ENCODE peak calls at places on chromosome 3, in ten cellular contexts. T is HT-29; L is Kasumi-1; S is renal cortical epithelial cell; H is CD8-positive, alpha-beta T cell; P is stimulated activated CD8-positive, alpha-beta memory T cell treated with anti-CD3 and anti-CD28 coated beads, Interleukin-4, amount 100 ng/mL, for 24 hours; I is T-helper 9 cell; X is fibroblast of the conjunctiva; E is activated gamma-delta T cell treated with Interleukin-2 at 50 U/mL for 16 hours; M is HL-60. V is an unnamed sample.

GRCh38 chr3:124428372-124429128 is 301.7 kb upstream of the UMPS start:
- DNase-seq in S (no peak), T (no peak), I (no peak), P (no peak), X (no peak), E (no peak), L (no peak), H (no peak), M (no peak), V (no peak)

GRCh38 chr3:58924581-58924980 is 125.2 kb downstream of the CFAP20DC start:
- DNase-seq in X (no peak), T (no peak), L (no peak), P (no peak), I (no peak), H (no peak), S (no peak), M (no peak), E (no peak), V (no peak)

GRCh38 chr3:126511291-126511690 is 6.3 kb downstream of the UROC1 start:
- DNase-seq in E (no peak), P (no peak), M (no peak), X (no peak), T (no peak), I (no peak), H (no peak), S (no peak), L (no peak), V (no peak)

GRCh38 chr3:172156309-172156998 is 117.1 kb downstream of the FNDC3B start:
- DNase-seq in M (no peak), H (no peak), T (peak), S (peak), I (no peak), X (no peak), L (no peak), P (no peak), E (no peak), V (no peak)

GRCh38 chr3:105013657-105014056 is 353.1 kb upstream of the ALCAM start:
- DNase-seq in T (no peak), S (no peak), P (no peak), E (no peak), M (no peak), H (no peak), I (no peak), L (no peak), X (no peak), V (no peak)

GRCh38 chr3:194250104-194251002 is 100.8 kb downstream of the CPN2 start:
- DNase-seq in E (no peak), H (no peak), T (no peak), L (no peak), P (no peak), S (no peak), I (no peak), X (peak), M (no peak), V (peak)

GRCh38 chr3:117011687-117012250 is 302.2 kb downstream of the TUSC7 start:
- DNase-seq in L (peak), P (no peak), H (no peak), S (no peak), X (peak), I (no peak), E (no peak), T (no peak), M (no peak), V (no peak)

GRCh38 chr3:127013758-127014535 is 31.0 kb downstream of the PLXNA1 start:
- DNase-seq in E (no peak), L (no peak), T (no peak), M (peak), H (no peak), I (no peak), P (no peak), S (no peak), X (no peak), V (no peak)

GRCh38 chr3:100189444-100189964 is 71.3 kb upstream of the TBC1D23 start:
- DNase-seq in H (no peak), T (no peak), X (no peak), M (no peak), L (no peak), E (no peak), I (no peak), S (peak), P (no peak), V (no peak)

GRCh38 chr3:183073839-183074615 is 25.3 kb downstream of the MCCC1 start:
- DNase-seq in H (no peak), I (no peak), T (no peak), X (peak), E (no peak), S (no peak), P (no peak), L (peak), M (no peak), V (no peak)

GRCh38 chr3:45185052-45185451 is 38.9 kb upstream of the CDCP1 start:
- DNase-seq in M (no peak), S (no peak), X (no peak), I (no peak), L (no peak), H (no peak), E (no peak), T (no peak), P (no peak), V (no peak)

GRCh38 chr3:71050521-71051258 is 532.8 kb downstream of the FOXP1 start:
- DNase-seq in X (no peak), E (no peak), I (no peak), S (peak), P (no peak), T (peak), M (no peak), L (no peak), H (no peak), V (no peak)

GRCh38 chr3:194272221-194272620 is 78.9 kb downstream of the CPN2 start:
- DNase-seq in S (no peak), P (no peak), M (no peak), I (no peak), L (no peak), E (no peak), T (no peak), H (no peak), X (no peak), V (no peak)

GRCh38 chr3:171874251-171874679 is 31.1 kb downstream of the TMEM212 start:
- DNase-seq in S (peak), X (peak), H (no peak), M (no peak), E (no peak), T (no peak), I (no peak), L (no peak), P (no peak), V (no peak)

GRCh38 chr3:168693870-168694269 is 598.1 kb upstream of the GOLIM4 start:
- DNase-seq in I (no peak), E (no peak), T (no peak), H (no peak), L (no peak), P (no peak), S (no peak), M (no peak), X (no peak), V (no peak)

GRCh38 chr3:53182759-53183355 is 21.8 kb downstream of the PRKCD start:
- DNase-seq in X (no peak), S (no peak), P (no peak), I (no peak), E (no peak), H (no peak), M (no peak), T (no peak), L (no peak), V (no peak)

GRCh38 chr3:142065932-142066331 is 83.4 kb downstream of the TFDP2 start:
- DNase-seq in L (no peak), M (no peak), T (no peak), X (no peak), P (no peak), I (no peak), H (no peak), E (no peak), S (no peak), V (no peak)

GRCh38 chr3:127739347-127740135 is 66.8 kb downstream of the ABTB1 start:
- DNase-seq in P (no peak), T (no peak), S (no peak), X (no peak), I (no peak), L (no peak), M (no peak), H (no peak), E (no peak), V (no peak)

GRCh38 chr3:21138085-21138484 is 612.9 kb downstream of the ZNF385D start:
- DNase-seq in E (no peak), L (no peak), H (no peak), S (no peak), P (no peak), I (no peak), T (no peak), M (no peak), X (no peak), V (no peak)

GRCh38 chr3:149343951-149344350 is 10.5 kb upstream of the TM4SF18 start:
- DNase-seq in P (no peak), M (no peak), H (no peak), I (no peak), T (peak), X (no peak), S (peak), L (peak), E (no peak), V (no peak)

GRCh38 chr3:34703058-34703457 is 904.6 kb downstream of the PDCD6IP start:
- DNase-seq in S (no peak), P (no peak), E (no peak), I (no peak), T (no peak), H (no peak), X (no peak), M (no peak), L (no peak), V (no peak)

GRCh38 chr3:193842029-193842782 is 249.2 kb downstream of the OPA1 start:
- DNase-seq in M (peak), H (no peak), P (no peak), T (no peak), X (no peak), L (peak), S (no peak), I (no peak), E (no peak), V (no peak)

GRCh38 chr3:133383175-133383574 is 16.7 kb upstream of the BFSP2 start:
- DNase-seq in H (no peak), T (peak), E (no peak), I (no peak), L (no peak), P (no peak), S (peak), X (no peak), M (no peak), V (no peak)

GRCh38 chr3:21665444-21665843 is 85.6 kb downstream of the ZNF385D start:
- DNase-seq in X (no peak), H (no peak), T (no peak), P (no peak), S (peak), L (no peak), M (no peak), E (no peak), I (no peak), V (no peak)

GRCh38 chr3:172315401-172316091 is 132.7 kb downstream of the GHSR start:
- DNase-seq in E (no peak), X (peak), L (no peak), S (peak), P (no peak), T (peak), I (no peak), H (no peak), M (peak), V (no peak)

GRCh38 chr3:41053220-41053619 is 146.1 kb upstream of the CTNNB1 start:
- DNase-seq in P (no peak), H (no peak), T (no peak), S (peak), E (no peak), I (no peak), L (no peak), X (no peak), M (no peak), V (no peak)

GRCh38 chr3:133452603-133453313 is 52.9 kb downstream of the BFSP2 start:
- DNase-seq in L (no peak), S (no peak), P (no peak), M (no peak), X (no peak), I (no peak), T (no peak), E (no peak), H (no peak), V (no peak)

GRCh38 chr3:178277605-178278004 is 258.6 kb upstream of the KCNMB2 start:
- DNase-seq in S (peak), X (no peak), T (peak), M (no peak), I (no peak), P (no peak), H (no peak), E (no peak), L (no peak), V (no peak)

GRCh38 chr3:198079771-198080520 is 119.9 kb downstream of the LMLN start:
- DNase-seq in T (no peak), M (peak), S (peak), H (peak), E (peak), L (peak), X (no peak), P (peak), I (peak), V (peak)

GRCh38 chr3:97102641-97103040 is 288.2 kb downstream of the EPHA6 start:
- DNase-seq in E (no peak), T (no peak), H (no peak), S (peak), I (no peak), X (no peak), L (no peak), M (no peak), P (no peak), V (no peak)